ENCODE peak calls at places on chromosomes 3 and 15, in seven cellular contexts. One of them, this sample, is unnamed.

GRCh38 chr3:63824309-63824708 is 5.2 kb downstream of the C3orf49 start:
- ATAC-seq in activated naive CD4-positive, alpha-beta T cell treated with anti-CD3 and anti-CD28 coated beads, Interleukin-2, amount 50 U/mL, for 72 hours: no peak
- ATAC-seq in activated T-cell treated with anti-CD3 and anti-CD28 coated beads, Interleukin-2, amount 50 U/mL, for 4 hours: no peak
- ATAC-seq in Right ventricle myocardium superior: no peak
- ATAC-seq in psoas muscle: no peak
- ATAC-seq in central memory CD8-positive, alpha-beta T cell: no peak
- ATAC-seq in aorta: no peak
- ATAC-seq in this sample: no peak

GRCh38 chr15:68552773-68553172 is 26.0 kb upstream of the CORO2B start:
- ATAC-seq in activated naive CD4-positive, alpha-beta T cell treated with anti-CD3 and anti-CD28 coated beads, Interleukin-2, amount 50 U/mL, for 72 hours: no peak
- ATAC-seq in activated T-cell treated with anti-CD3 and anti-CD28 coated beads, Interleukin-2, amount 50 U/mL, for 4 hours: no peak
- ATAC-seq in Right ventricle myocardium superior: no peak
- ATAC-seq in psoas muscle: no peak
- ATAC-seq in central memory CD8-positive, alpha-beta T cell: no peak
- ATAC-seq in aorta: no peak
- ATAC-seq in this sample: no peak

GRCh38 chr3:16147226-16147625 is 27.3 kb upstream of the GALNT15 start:
- ATAC-seq in activated naive CD4-positive, alpha-beta T cell treated with anti-CD3 and anti-CD28 coated beads, Interleukin-2, amount 50 U/mL, for 72 hours: no peak
- ATAC-seq in activated T-cell treated with anti-CD3 and anti-CD28 coated beads, Interleukin-2, amount 50 U/mL, for 4 hours: no peak
- ATAC-seq in Right ventricle myocardium superior: no peak
- ATAC-seq in psoas muscle: peak
- ATAC-seq in central memory CD8-positive, alpha-beta T cell: no peak
- ATAC-seq in aorta: no peak
- ATAC-seq in this sample: no peak

GRCh38 chr15:101561584-101561906 is 72.0 kb upstream of the PCSK6 start:
- ATAC-seq in activated naive CD4-positive, alpha-beta T cell treated with anti-CD3 and anti-CD28 coated beads, Interleukin-2, amount 50 U/mL, for 72 hours: no peak
- ATAC-seq in activated T-cell treated with anti-CD3 and anti-CD28 coated beads, Interleukin-2, amount 50 U/mL, for 4 hours: no peak
- ATAC-seq in Right ventricle myocardium superior: no peak
- ATAC-seq in psoas muscle: no peak
- ATAC-seq in central memory CD8-positive, alpha-beta T cell: no peak
- ATAC-seq in aorta: no peak
- ATAC-seq in this sample: no peak

GRCh38 chr15:57504599-57504940 is 87.1 kb upstream of the MYZAP start:
- ATAC-seq in activated naive CD4-positive, alpha-beta T cell treated with anti-CD3 and anti-CD28 coated beads, Interleukin-2, amount 50 U/mL, for 72 hours: no peak
- ATAC-seq in activated T-cell treated with anti-CD3 and anti-CD28 coated beads, Interleukin-2, amount 50 U/mL, for 4 hours: no peak
- ATAC-seq in Right ventricle myocardium superior: no peak
- ATAC-seq in psoas muscle: no peak
- ATAC-seq in central memory CD8-positive, alpha-beta T cell: no peak
- ATAC-seq in aorta: no peak
- ATAC-seq in this sample: no peak

GRCh38 chr3:195888981-195889842 is 19.1 kb downstream of the TNK2 start:
- ATAC-seq in activated naive CD4-positive, alpha-beta T cell treated with anti-CD3 and anti-CD28 coated beads, Interleukin-2, amount 50 U/mL, for 72 hours: no peak
- ATAC-seq in activated T-cell treated with anti-CD3 and anti-CD28 coated beads, Interleukin-2, amount 50 U/mL, for 4 hours: no peak
- ATAC-seq in Right ventricle myocardium superior: no peak
- ATAC-seq in psoas muscle: no peak
- ATAC-seq in central memory CD8-positive, alpha-beta T cell: no peak
- ATAC-seq in aorta: no peak
- ATAC-seq in this sample: no peak

GRCh38 chr3:69745503-69745902 is 6.2 kb downstream of the MITF start:
- ATAC-seq in activated naive CD4-positive, alpha-beta T cell treated with anti-CD3 and anti-CD28 coated beads, Interleukin-2, amount 50 U/mL, for 72 hours: no peak
- ATAC-seq in activated T-cell treated with anti-CD3 and anti-CD28 coated beads, Interleukin-2, amount 50 U/mL, for 4 hours: no peak
- ATAC-seq in Right ventricle myocardium superior: no peak
- ATAC-seq in psoas muscle: no peak
- ATAC-seq in central memory CD8-positive, alpha-beta T cell: no peak
- ATAC-seq in aorta: no peak
- ATAC-seq in this sample: no peak

GRCh38 chr3:55911256-55911655 is 424.1 kb upstream of the WNT5A start:
- ATAC-seq in activated naive CD4-positive, alpha-beta T cell treated with anti-CD3 and anti-CD28 coated beads, Interleukin-2, amount 50 U/mL, for 72 hours: no peak
- ATAC-seq in activated T-cell treated with anti-CD3 and anti-CD28 coated beads, Interleukin-2, amount 50 U/mL, for 4 hours: no peak
- ATAC-seq in Right ventricle myocardium superior: no peak
- ATAC-seq in psoas muscle: no peak
- ATAC-seq in central memory CD8-positive, alpha-beta T cell: no peak
- ATAC-seq in aorta: no peak
- ATAC-seq in this sample: no peak

GRCh38 chr3:181103605-181104004 is 114.1 kb upstream of the DNAJC19 start:
- ATAC-seq in activated naive CD4-positive, alpha-beta T cell treated with anti-CD3 and anti-CD28 coated beads, Interleukin-2, amount 50 U/mL, for 72 hours: peak
- ATAC-seq in activated T-cell treated with anti-CD3 and anti-CD28 coated beads, Interleukin-2, amount 50 U/mL, for 4 hours: no peak
- ATAC-seq in Right ventricle myocardium superior: no peak
- ATAC-seq in psoas muscle: no peak
- ATAC-seq in central memory CD8-positive, alpha-beta T cell: no peak
- ATAC-seq in aorta: no peak
- ATAC-seq in this sample: no peak

GRCh38 chr15:81315452-81316203 is 8.3 kb downstream of the STARD5 start:
- ATAC-seq in activated naive CD4-positive, alpha-beta T cell treated with anti-CD3 and anti-CD28 coated beads, Interleukin-2, amount 50 U/mL, for 72 hours: peak
- ATAC-seq in activated T-cell treated with anti-CD3 and anti-CD28 coated beads, Interleukin-2, amount 50 U/mL, for 4 hours: peak
- ATAC-seq in Right ventricle myocardium superior: no peak
- ATAC-seq in psoas muscle: no peak
- ATAC-seq in central memory CD8-positive, alpha-beta T cell: peak
- ATAC-seq in aorta: no peak
- ATAC-seq in this sample: no peak

GRCh38 chr3:61975199-61975598 is 398.2 kb downstream of the FEZF2 start:
- ATAC-seq in activated naive CD4-positive, alpha-beta T cell treated with anti-CD3 and anti-CD28 coated beads, Interleukin-2, amount 50 U/mL, for 72 hours: no peak
- ATAC-seq in activated T-cell treated with anti-CD3 and anti-CD28 coated beads, Interleukin-2, amount 50 U/mL, for 4 hours: no peak
- ATAC-seq in Right ventricle myocardium superior: peak
- ATAC-seq in psoas muscle: no peak
- ATAC-seq in central memory CD8-positive, alpha-beta T cell: no peak
- ATAC-seq in aorta: no peak
- ATAC-seq in this sample: no peak

GRCh38 chr15:101697488-101697887 is 26.8 kb downstream of the TARS3 start:
- ATAC-seq in activated naive CD4-positive, alpha-beta T cell treated with anti-CD3 and anti-CD28 coated beads, Interleukin-2, amount 50 U/mL, for 72 hours: peak
- ATAC-seq in activated T-cell treated with anti-CD3 and anti-CD28 coated beads, Interleukin-2, amount 50 U/mL, for 4 hours: peak
- ATAC-seq in Right ventricle myocardium superior: no peak
- ATAC-seq in psoas muscle: no peak
- ATAC-seq in central memory CD8-positive, alpha-beta T cell: no peak
- ATAC-seq in aorta: no peak
- ATAC-seq in this sample: no peak

GRCh38 chr3:117610156-117610555 is 900.6 kb downstream of the TUSC7 start:
- ATAC-seq in activated naive CD4-positive, alpha-beta T cell treated with anti-CD3 and anti-CD28 coated beads, Interleukin-2, amount 50 U/mL, for 72 hours: no peak
- ATAC-seq in activated T-cell treated with anti-CD3 and anti-CD28 coated beads, Interleukin-2, amount 50 U/mL, for 4 hours: no peak
- ATAC-seq in Right ventricle myocardium superior: no peak
- ATAC-seq in psoas muscle: no peak
- ATAC-seq in central memory CD8-positive, alpha-beta T cell: no peak
- ATAC-seq in aorta: peak
- ATAC-seq in this sample: no peak

GRCh38 chr3:128547368-128547987 is 54.5 kb upstream of the GATA2 start:
- ATAC-seq in activated naive CD4-positive, alpha-beta T cell treated with anti-CD3 and anti-CD28 coated beads, Interleukin-2, amount 50 U/mL, for 72 hours: no peak
- ATAC-seq in activated T-cell treated with anti-CD3 and anti-CD28 coated beads, Interleukin-2, amount 50 U/mL, for 4 hours: no peak
- ATAC-seq in Right ventricle myocardium superior: no peak
- ATAC-seq in psoas muscle: no peak
- ATAC-seq in central memory CD8-positive, alpha-beta T cell: no peak
- ATAC-seq in aorta: no peak
- ATAC-seq in this sample: no peak

GRCh38 chr15:37134699-37135131 is 34.4 kb upstream of the MEIS2 start:
- ATAC-seq in activated naive CD4-positive, alpha-beta T cell treated with anti-CD3 and anti-CD28 coated beads, Interleukin-2, amount 50 U/mL, for 72 hours: no peak
- ATAC-seq in activated T-cell treated with anti-CD3 and anti-CD28 coated beads, Interleukin-2, amount 50 U/mL, for 4 hours: no peak
- ATAC-seq in Right ventricle myocardium superior: peak
- ATAC-seq in psoas muscle: no peak
- ATAC-seq in central memory CD8-positive, alpha-beta T cell: no peak
- ATAC-seq in aorta: peak
- ATAC-seq in this sample: no peak

GRCh38 chr3:40996382-40996781 is 202.9 kb upstream of the CTNNB1 start:
- ATAC-seq in activated naive CD4-positive, alpha-beta T cell treated with anti-CD3 and anti-CD28 coated beads, Interleukin-2, amount 50 U/mL, for 72 hours: no peak
- ATAC-seq in activated T-cell treated with anti-CD3 and anti-CD28 coated beads, Interleukin-2, amount 50 U/mL, for 4 hours: no peak
- ATAC-seq in Right ventricle myocardium superior: peak
- ATAC-seq in psoas muscle: no peak
- ATAC-seq in central memory CD8-positive, alpha-beta T cell: no peak
- ATAC-seq in aorta: no peak
- ATAC-seq in this sample: no peak

GRCh38 chr3:197463279-197463678 is 92.5 kb downstream of the BDH1 start:
- ATAC-seq in activated naive CD4-positive, alpha-beta T cell treated with anti-CD3 and anti-CD28 coated beads, Interleukin-2, amount 50 U/mL, for 72 hours: peak
- ATAC-seq in activated T-cell treated with anti-CD3 and anti-CD28 coated beads, Interleukin-2, amount 50 U/mL, for 4 hours: peak
- ATAC-seq in Right ventricle myocardium superior: no peak
- ATAC-seq in psoas muscle: no peak
- ATAC-seq in central memory CD8-positive, alpha-beta T cell: no peak
- ATAC-seq in aorta: no peak
- ATAC-seq in this sample: no peak

GRCh38 chr15:63564093-63564492 is 33.1 kb upstream of the FBXL22 start:
- ATAC-seq in activated naive CD4-positive, alpha-beta T cell treated with anti-CD3 and anti-CD28 coated beads, Interleukin-2, amount 50 U/mL, for 72 hours: no peak
- ATAC-seq in activated T-cell treated with anti-CD3 and anti-CD28 coated beads, Interleukin-2, amount 50 U/mL, for 4 hours: no peak
- ATAC-seq in Right ventricle myocardium superior: no peak
- ATAC-seq in psoas muscle: no peak
- ATAC-seq in central memory CD8-positive, alpha-beta T cell: no peak
- ATAC-seq in aorta: no peak
- ATAC-seq in this sample: no peak

GRCh38 chr3:127289646-127290575 is 2.1 kb upstream of the PRR20G start:
- ATAC-seq in activated naive CD4-positive, alpha-beta T cell treated with anti-CD3 and anti-CD28 coated beads, Interleukin-2, amount 50 U/mL, for 72 hours: peak
- ATAC-seq in activated T-cell treated with anti-CD3 and anti-CD28 coated beads, Interleukin-2, amount 50 U/mL, for 4 hours: no peak
- ATAC-seq in Right ventricle myocardium superior: no peak
- ATAC-seq in psoas muscle: no peak
- ATAC-seq in central memory CD8-positive, alpha-beta T cell: no peak
- ATAC-seq in aorta: no peak
- ATAC-seq in this sample: no peak

GRCh38 chr15:56243117-56243773 is 434 bp downstream of the RFX7 start:
- ATAC-seq in activated naive CD4-positive, alpha-beta T cell treated with anti-CD3 and anti-CD28 coated beads, Interleukin-2, amount 50 U/mL, for 72 hours: peak
- ATAC-seq in activated T-cell treated with anti-CD3 and anti-CD28 coated beads, Interleukin-2, amount 50 U/mL, for 4 hours: peak
- ATAC-seq in Right ventricle myocardium superior: peak
- ATAC-seq in psoas muscle: peak
- ATAC-seq in central memory CD8-positive, alpha-beta T cell: peak
- ATAC-seq in aorta: peak
- ATAC-seq in this sample: peak

GRCh38 chr3:169923189-169923588 is 11.8 kb downstream of the SAMD7 start:
- ATAC-seq in activated naive CD4-positive, alpha-beta T cell treated with anti-CD3 and anti-CD28 coated beads, Interleukin-2, amount 50 U/mL, for 72 hours: no peak
- ATAC-seq in activated T-cell treated with anti-CD3 and anti-CD28 coated beads, Interleukin-2, amount 50 U/mL, for 4 hours: no peak
- ATAC-seq in Right ventricle myocardium superior: peak
- ATAC-seq in psoas muscle: no peak
- ATAC-seq in central memory CD8-positive, alpha-beta T cell: no peak
- ATAC-seq in aorta: peak
- ATAC-seq in this sample: no peak

GRCh38 chr15:77944002-77944867 is 133.3 kb downstream of the TBC1D2B start:
- ATAC-seq in activated naive CD4-positive, alpha-beta T cell treated with anti-CD3 and anti-CD28 coated beads, Interleukin-2, amount 50 U/mL, for 72 hours: peak
- ATAC-seq in activated T-cell treated with anti-CD3 and anti-CD28 coated beads, Interleukin-2, amount 50 U/mL, for 4 hours: peak
- ATAC-seq in Right ventricle myocardium superior: peak
- ATAC-seq in psoas muscle: peak
- ATAC-seq in central memory CD8-positive, alpha-beta T cell: no peak
- ATAC-seq in aorta: peak
- ATAC-seq in this sample: peak

GRCh38 chr3:107969525-107969924 is 121.3 kb downstream of the CD47 start:
- ATAC-seq in activated naive CD4-positive, alpha-beta T cell treated with anti-CD3 and anti-CD28 coated beads, Interleukin-2, amount 50 U/mL, for 72 hours: peak
- ATAC-seq in activated T-cell treated with anti-CD3 and anti-CD28 coated beads, Interleukin-2, amount 50 U/mL, for 4 hours: no peak
- ATAC-seq in Right ventricle myocardium superior: no peak
- ATAC-seq in psoas muscle: no peak
- ATAC-seq in central memory CD8-positive, alpha-beta T cell: no peak
- ATAC-seq in aorta: no peak
- ATAC-seq in this sample: no peak

GRCh38 chr3:34856577-34856976 is 782.7 kb upstream of the ARPP21 start:
- ATAC-seq in activated naive CD4-positive, alpha-beta T cell treated with anti-CD3 and anti-CD28 coated beads, Interleukin-2, amount 50 U/mL, for 72 hours: no peak
- ATAC-seq in activated T-cell treated with anti-CD3 and anti-CD28 coated beads, Interleukin-2, amount 50 U/mL, for 4 hours: no peak
- ATAC-seq in Right ventricle myocardium superior: no peak
- ATAC-seq in psoas muscle: peak
- ATAC-seq in central memory CD8-positive, alpha-beta T cell: no peak
- ATAC-seq in aorta: no peak
- ATAC-seq in this sample: no peak

GRCh38 chr3:15387171-15387581 is 40.2 kb downstream of the METTL6 start:
- ATAC-seq in activated naive CD4-positive, alpha-beta T cell treated with anti-CD3 and anti-CD28 coated beads, Interleukin-2, amount 50 U/mL, for 72 hours: no peak
- ATAC-seq in activated T-cell treated with anti-CD3 and anti-CD28 coated beads, Interleukin-2, amount 50 U/mL, for 4 hours: no peak
- ATAC-seq in Right ventricle myocardium superior: peak
- ATAC-seq in psoas muscle: no peak
- ATAC-seq in central memory CD8-positive, alpha-beta T cell: no peak
- ATAC-seq in aorta: no peak
- ATAC-seq in this sample: no peak

GRCh38 chr3:123092243-123092642 is 25.4 kb downstream of the PDIA5 start:
- ATAC-seq in activated naive CD4-positive, alpha-beta T cell treated with anti-CD3 and anti-CD28 coated beads, Interleukin-2, amount 50 U/mL, for 72 hours: no peak
- ATAC-seq in activated T-cell treated with anti-CD3 and anti-CD28 coated beads, Interleukin-2, amount 50 U/mL, for 4 hours: no peak
- ATAC-seq in Right ventricle myocardium superior: no peak
- ATAC-seq in psoas muscle: no peak
- ATAC-seq in central memory CD8-positive, alpha-beta T cell: no peak
- ATAC-seq in aorta: no peak
- ATAC-seq in this sample: no peak

GRCh38 chr3:153577059-153577736 is 415.2 kb downstream of the RAP2B start:
- ATAC-seq in activated naive CD4-positive, alpha-beta T cell treated with anti-CD3 and anti-CD28 coated beads, Interleukin-2, amount 50 U/mL, for 72 hours: peak
- ATAC-seq in activated T-cell treated with anti-CD3 and anti-CD28 coated beads, Interleukin-2, amount 50 U/mL, for 4 hours: peak
- ATAC-seq in Right ventricle myocardium superior: no peak
- ATAC-seq in psoas muscle: no peak
- ATAC-seq in central memory CD8-positive, alpha-beta T cell: no peak
- ATAC-seq in aorta: no peak
- ATAC-seq in this sample: no peak

GRCh38 chr15:45521596-45522167 is 873 bp downstream of the SLC30A4 start:
- ATAC-seq in activated naive CD4-positive, alpha-beta T cell treated with anti-CD3 and anti-CD28 coated beads, Interleukin-2, amount 50 U/mL, for 72 hours: peak
- ATAC-seq in activated T-cell treated with anti-CD3 and anti-CD28 coated beads, Interleukin-2, amount 50 U/mL, for 4 hours: peak
- ATAC-seq in Right ventricle myocardium superior: no peak
- ATAC-seq in psoas muscle: peak
- ATAC-seq in central memory CD8-positive, alpha-beta T cell: no peak
- ATAC-seq in aorta: no peak
- ATAC-seq in this sample: peak

GRCh38 chr3:187085021-187085666 is 54.2 kb downstream of the RPL39L start:
- ATAC-seq in activated naive CD4-positive, alpha-beta T cell treated with anti-CD3 and anti-CD28 coated beads, Interleukin-2, amount 50 U/mL, for 72 hours: no peak
- ATAC-seq in activated T-cell treated with anti-CD3 and anti-CD28 coated beads, Interleukin-2, amount 50 U/mL, for 4 hours: no peak
- ATAC-seq in Right ventricle myocardium superior: no peak
- ATAC-seq in psoas muscle: no peak
- ATAC-seq in central memory CD8-positive, alpha-beta T cell: no peak
- ATAC-seq in aorta: no peak
- ATAC-seq in this sample: no peak

GRCh38 chr3:48568476-48568875 is 4.9 kb upstream of the UCN2 start:
- ATAC-seq in activated naive CD4-positive, alpha-beta T cell treated with anti-CD3 and anti-CD28 coated beads, Interleukin-2, amount 50 U/mL, for 72 hours: no peak
- ATAC-seq in activated T-cell treated with anti-CD3 and anti-CD28 coated beads, Interleukin-2, amount 50 U/mL, for 4 hours: no peak
- ATAC-seq in Right ventricle myocardium superior: no peak
- ATAC-seq in psoas muscle: no peak
- ATAC-seq in central memory CD8-positive, alpha-beta T cell: no peak
- ATAC-seq in aorta: no peak
- ATAC-seq in this sample: no peak

GRCh38 chr3:133401374-133402135 is 1.7 kb downstream of the BFSP2 start:
- ATAC-seq in activated naive CD4-positive, alpha-beta T cell treated with anti-CD3 and anti-CD28 coated beads, Interleukin-2, amount 50 U/mL, for 72 hours: no peak
- ATAC-seq in activated T-cell treated with anti-CD3 and anti-CD28 coated beads, Interleukin-2, amount 50 U/mL, for 4 hours: no peak
- ATAC-seq in Right ventricle myocardium superior: peak
- ATAC-seq in psoas muscle: no peak
- ATAC-seq in central memory CD8-positive, alpha-beta T cell: no peak
- ATAC-seq in aorta: no peak
- ATAC-seq in this sample: no peak

GRCh38 chr3:150220791-150221190 is 187.3 kb upstream of the TSC22D2 start:
- ATAC-seq in activated naive CD4-positive, alpha-beta T cell treated with anti-CD3 and anti-CD28 coated beads, Interleukin-2, amount 50 U/mL, for 72 hours: no peak
- ATAC-seq in activated T-cell treated with anti-CD3 and anti-CD28 coated beads, Interleukin-2, amount 50 U/mL, for 4 hours: no peak
- ATAC-seq in Right ventricle myocardium superior: no peak
- ATAC-seq in psoas muscle: no peak
- ATAC-seq in central memory CD8-positive, alpha-beta T cell: no peak
- ATAC-seq in aorta: no peak
- ATAC-seq in this sample: no peak

GRCh38 chr3:133535971-133536634 is 37.4 kb upstream of the CDV3 start:
- ATAC-seq in activated naive CD4-positive, alpha-beta T cell treated with anti-CD3 and anti-CD28 coated beads, Interleukin-2, amount 50 U/mL, for 72 hours: no peak
- ATAC-seq in activated T-cell treated with anti-CD3 and anti-CD28 coated beads, Interleukin-2, amount 50 U/mL, for 4 hours: no peak
- ATAC-seq in Right ventricle myocardium superior: peak
- ATAC-seq in psoas muscle: no peak
- ATAC-seq in central memory CD8-positive, alpha-beta T cell: no peak
- ATAC-seq in aorta: peak
- ATAC-seq in this sample: no peak

GRCh38 chr3:46897031-46897430 is 19.5 kb downstream of the PTH1R start:
- ATAC-seq in activated naive CD4-positive, alpha-beta T cell treated with anti-CD3 and anti-CD28 coated beads, Interleukin-2, amount 50 U/mL, for 72 hours: no peak
- ATAC-seq in activated T-cell treated with anti-CD3 and anti-CD28 coated beads, Interleukin-2, amount 50 U/mL, for 4 hours: no peak
- ATAC-seq in Right ventricle myocardium superior: no peak
- ATAC-seq in psoas muscle: no peak
- ATAC-seq in central memory CD8-positive, alpha-beta T cell: no peak
- ATAC-seq in aorta: no peak
- ATAC-seq in this sample: no peak

GRCh38 chr15:57861039-57861638 is 154.6 kb downstream of the POLR2M start:
- ATAC-seq in activated naive CD4-positive, alpha-beta T cell treated with anti-CD3 and anti-CD28 coated beads, Interleukin-2, amount 50 U/mL, for 72 hours: no peak
- ATAC-seq in activated T-cell treated with anti-CD3 and anti-CD28 coated beads, Interleukin-2, amount 50 U/mL, for 4 hours: no peak
- ATAC-seq in Right ventricle myocardium superior: peak
- ATAC-seq in psoas muscle: peak
- ATAC-seq in central memory CD8-positive, alpha-beta T cell: no peak
- ATAC-seq in aorta: peak
- ATAC-seq in this sample: no peak

GRCh38 chr3:66582721-66583141 is 81.9 kb upstream of the LRIG1 start:
- ATAC-seq in activated naive CD4-positive, alpha-beta T cell treated with anti-CD3 and anti-CD28 coated beads, Interleukin-2, amount 50 U/mL, for 72 hours: no peak
- ATAC-seq in activated T-cell treated with anti-CD3 and anti-CD28 coated beads, Interleukin-2, amount 50 U/mL, for 4 hours: peak
- ATAC-seq in Right ventricle myocardium superior: no peak
- ATAC-seq in psoas muscle: no peak
- ATAC-seq in central memory CD8-positive, alpha-beta T cell: peak
- ATAC-seq in aorta: peak
- ATAC-seq in this sample: peak

GRCh38 chr3:46187876-46188275 is 20.2 kb downstream of the CCR1 start:
- ATAC-seq in activated naive CD4-positive, alpha-beta T cell treated with anti-CD3 and anti-CD28 coated beads, Interleukin-2, amount 50 U/mL, for 72 hours: no peak
- ATAC-seq in activated T-cell treated with anti-CD3 and anti-CD28 coated beads, Interleukin-2, amount 50 U/mL, for 4 hours: no peak
- ATAC-seq in Right ventricle myocardium superior: no peak
- ATAC-seq in psoas muscle: no peak
- ATAC-seq in central memory CD8-positive, alpha-beta T cell: no peak
- ATAC-seq in aorta: no peak
- ATAC-seq in this sample: peak

GRCh38 chr3:9109570-9109914 is 139.9 kb downstream of the SRGAP3 start:
- ATAC-seq in activated naive CD4-positive, alpha-beta T cell treated with anti-CD3 and anti-CD28 coated beads, Interleukin-2, amount 50 U/mL, for 72 hours: no peak
- ATAC-seq in activated T-cell treated with anti-CD3 and anti-CD28 coated beads, Interleukin-2, amount 50 U/mL, for 4 hours: no peak
- ATAC-seq in Right ventricle myocardium superior: peak
- ATAC-seq in psoas muscle: no peak
- ATAC-seq in central memory CD8-positive, alpha-beta T cell: no peak
- ATAC-seq in aorta: no peak
- ATAC-seq in this sample: no peak